ENCODE peak calls at places on chromosomes 12 and 14, in nine cellular contexts. M is GM03348, E is dermis blood vessel endothelial cell, L is left cardiac atrium, N is NCI-H345, Z is OCI-M1, P is nephron progenitor cell, J is H54, F is NT2/D1. B is an unnamed sample.

GRCh38 chr14:50001146-50001998 is 108.5 kb downstream of the ARF6 start:
- DNase-seq in Z (no peak), F (no peak), N (no peak), P (no peak), J (peak), L (peak), E (peak), M (peak), B (peak)

GRCh38 chr12:30795660-30796507 is 41.1 kb upstream of the CAPRIN2 start:
- DNase-seq in L (peak), F (peak), N (peak), Z (peak), J (peak), M (peak), E (peak), P (peak), B (peak)

GRCh38 chr12:116766746-116767145 is 28.6 kb downstream of the RNFT2 start:
- DNase-seq in N (no peak), P (no peak), E (no peak), Z (no peak), L (no peak), F (no peak), J (no peak), M (no peak), B (no peak)

GRCh38 chr12:124906606-124907261 is 7.7 kb downstream of the UBC start:
- DNase-seq in Z (no peak), F (peak), L (peak), E (peak), M (peak), J (no peak), N (no peak), P (peak), B (peak)

GRCh38 chr14:64294672-64295413 is 672 bp upstream of the ESR2 start:
- DNase-seq in Z (peak), F (peak), M (peak), E (peak), P (peak), N (peak), L (peak), J (peak), B (peak)

GRCh38 chr14:23512156-23512555 is 39.4 kb downstream of the ZFHX2 start:
- DNase-seq in M (no peak), F (no peak), N (peak), J (no peak), L (no peak), E (no peak), Z (no peak), P (no peak), B (no peak)

GRCh38 chr14:20486700-20487401 is 17.6 kb downstream of the PNP start:
- DNase-seq in J (no peak), P (no peak), E (no peak), Z (no peak), N (no peak), L (no peak), M (no peak), F (no peak), B (no peak)

GRCh38 chr14:49057838-49058510 is 528.2 kb downstream of the RPS29 start:
- DNase-seq in N (no peak), L (no peak), P (no peak), F (no peak), E (no peak), Z (no peak), J (no peak), M (no peak), B (no peak)

GRCh38 chr14:89237923-89238529 is 179.0 kb downstream of the FOXN3 start:
- DNase-seq in E (peak), J (no peak), P (no peak), N (no peak), L (no peak), M (peak), Z (peak), F (no peak), B (no peak)

GRCh38 chr12:50110762-50111416 is 1.1 kb upstream of the COX14 start:
- DNase-seq in N (no peak), L (peak), M (peak), P (peak), J (peak), F (no peak), E (peak), Z (peak), B (peak)

GRCh38 chr12:52234226-52234810 is 1.3 kb downstream of the KRT7 start:
- DNase-seq in Z (no peak), L (no peak), N (no peak), E (no peak), F (no peak), J (no peak), M (no peak), P (no peak), B (no peak)

GRCh38 chr14:83714141-83714540 is 1815.8 kb upstream of the FLRT2 start:
- DNase-seq in P (no peak), M (no peak), L (no peak), Z (no peak), N (no peak), F (no peak), J (no peak), E (no peak), B (no peak)

GRCh38 chr14:64727551-64728071 is 23.4 kb downstream of the PLEKHG3 start:
- DNase-seq in L (peak), N (no peak), E (no peak), M (no peak), J (no peak), Z (no peak), P (no peak), F (no peak), B (no peak)

B was measured in uterus.